ENCODE peak calls at places on chromosomes 6 and 20, in six cellular contexts. One of them, this sample, is unnamed.

GRCh38 chr20:49231461-49231860 is 12.2 kb downstream of the DDX27 start:
- DNase-seq in GM06990: no peak
- DNase-seq in AG10803: no peak
- DNase-seq in left lung: no peak
- DNase-seq in GM13976: no peak
- DNase-seq in lower lobe of right lung: no peak
- DNase-seq in this sample: no peak

GRCh38 chr6:71531841-71532240 is 243.2 kb downstream of the OGFRL1 start:
- DNase-seq in GM06990: no peak
- DNase-seq in AG10803: no peak
- DNase-seq in left lung: peak; percentile 35
- DNase-seq in GM13976: no peak
- DNase-seq in lower lobe of right lung: no peak
- DNase-seq in this sample: no peak

GRCh38 chr6:146701632-146702031 is 102.9 kb downstream of the ADGB start:
- DNase-seq in GM06990: no peak
- DNase-seq in AG10803: no peak
- DNase-seq in left lung: no peak
- DNase-seq in GM13976: no peak
- DNase-seq in lower lobe of right lung: no peak
- DNase-seq in this sample: no peak

GRCh38 chr20:22490287-22491187 is 93.8 kb downstream of the FOXA2 start:
- DNase-seq in GM06990: no peak
- DNase-seq in AG10803: no peak
- DNase-seq in left lung: peak; percentile 83
- DNase-seq in GM13976: no peak
- DNase-seq in lower lobe of right lung: peak; percentile 80
- DNase-seq in this sample: no peak

GRCh38 chr20:25042531-25043498 is 15.1 kb downstream of the ACSS1 start:
- DNase-seq in GM06990: peak; percentile 76
- DNase-seq in AG10803: no peak
- DNase-seq in left lung: peak; percentile 92
- DNase-seq in GM13976: peak; percentile 85
- DNase-seq in lower lobe of right lung: peak; percentile 89
- DNase-seq in this sample: no peak

GRCh38 chr6:88211446-88211845 is 45.3 kb upstream of the CNR1 start:
- DNase-seq in GM06990: no peak
- DNase-seq in AG10803: no peak
- DNase-seq in left lung: no peak
- DNase-seq in GM13976: no peak
- DNase-seq in lower lobe of right lung: no peak
- DNase-seq in this sample: no peak

GRCh38 chr6:136927313-136927712 is 5.2 kb downstream of the SLC35D3 start:
- DNase-seq in GM06990: no peak
- DNase-seq in AG10803: no peak
- DNase-seq in left lung: no peak
- DNase-seq in GM13976: peak; percentile 61
- DNase-seq in lower lobe of right lung: no peak
- DNase-seq in this sample: no peak

GRCh38 chr20:2312876-2313275 is 17.1 kb downstream of the TGM3 start:
- DNase-seq in GM06990: no peak
- DNase-seq in AG10803: peak; percentile 19
- DNase-seq in left lung: no peak
- DNase-seq in GM13976: no peak
- DNase-seq in lower lobe of right lung: no peak
- DNase-seq in this sample: no peak

GRCh38 chr6:139597781-139598368 is 223.4 kb upstream of the CITED2 start:
- DNase-seq in GM06990: no peak
- DNase-seq in AG10803: peak; percentile 99
- DNase-seq in left lung: no peak
- DNase-seq in GM13976: no peak
- DNase-seq in lower lobe of right lung: peak; percentile 58
- DNase-seq in this sample: no peak

GRCh38 chr20:19658137-19658536 is 99.9 kb upstream of the RIN2 start:
- DNase-seq in GM06990: peak; percentile 76
- DNase-seq in AG10803: no peak
- DNase-seq in left lung: no peak
- DNase-seq in GM13976: peak; percentile 37
- DNase-seq in lower lobe of right lung: peak; percentile 60
- DNase-seq in this sample: no peak

GRCh38 chr6:100229512-100229911 is 235.2 kb downstream of the SIM1 start:
- DNase-seq in GM06990: no peak
- DNase-seq in AG10803: no peak
- DNase-seq in left lung: no peak
- DNase-seq in GM13976: no peak
- DNase-seq in lower lobe of right lung: peak; percentile 41
- DNase-seq in this sample: no peak

GRCh38 chr6:45421700-45422540 is 44.2 kb upstream of the SUPT3H start:
- DNase-seq in GM06990: no peak
- DNase-seq in AG10803: peak; percentile 76
- DNase-seq in left lung: peak; percentile 91
- DNase-seq in GM13976: peak; percentile 54
- DNase-seq in lower lobe of right lung: peak; percentile 68
- DNase-seq in this sample: peak; percentile 71

GRCh38 chr6:88135578-88136114 is 30.5 kb downstream of the CNR1 start:
- DNase-seq in GM06990: peak; percentile 59
- DNase-seq in AG10803: no peak
- DNase-seq in left lung: no peak
- DNase-seq in GM13976: peak; percentile 47
- DNase-seq in lower lobe of right lung: no peak
- DNase-seq in this sample: no peak

GRCh38 chr6:90463874-90464273 is 123.0 kb downstream of the MAP3K7 start:
- DNase-seq in GM06990: no peak
- DNase-seq in AG10803: no peak
- DNase-seq in left lung: no peak
- DNase-seq in GM13976: no peak
- DNase-seq in lower lobe of right lung: no peak
- DNase-seq in this sample: no peak

GRCh38 chr6:37433657-37434271 is 743 bp downstream of the CMTR1 start:
- DNase-seq in GM06990: no peak
- DNase-seq in AG10803: no peak
- DNase-seq in left lung: no peak
- DNase-seq in GM13976: peak; percentile 71
- DNase-seq in lower lobe of right lung: no peak
- DNase-seq in this sample: no peak

GRCh38 chr6:156461647-156462046 is 315.5 kb upstream of the ARID1B start:
- DNase-seq in GM06990: no peak
- DNase-seq in AG10803: no peak
- DNase-seq in left lung: no peak
- DNase-seq in GM13976: no peak
- DNase-seq in lower lobe of right lung: no peak
- DNase-seq in this sample: no peak

GRCh38 chr20:35216541-35216940 is 9.9 kb upstream of the MMP24 start:
- DNase-seq in GM06990: no peak
- DNase-seq in AG10803: no peak
- DNase-seq in left lung: no peak
- DNase-seq in GM13976: no peak
- DNase-seq in lower lobe of right lung: no peak
- DNase-seq in this sample: no peak

GRCh38 chr20:23915844-23916243 is 36.3 kb upstream of the CST5 start:
- DNase-seq in GM06990: no peak
- DNase-seq in AG10803: no peak
- DNase-seq in left lung: no peak
- DNase-seq in GM13976: no peak
- DNase-seq in lower lobe of right lung: no peak
- DNase-seq in this sample: no peak

GRCh38 chr20:38805502-38805957 is at the start of gene PPP1R16B:
- DNase-seq in GM06990: peak; percentile 88
- DNase-seq in AG10803: no peak
- DNase-seq in left lung: peak; percentile 87
- DNase-seq in GM13976: peak; percentile 88
- DNase-seq in lower lobe of right lung: peak; percentile 59
- DNase-seq in this sample: peak; percentile 74

GRCh38 chr6:52243282-52243893 is 912 bp downstream of the IL17F start:
- DNase-seq in GM06990: no peak
- DNase-seq in AG10803: no peak
- DNase-seq in left lung: no peak
- DNase-seq in GM13976: no peak
- DNase-seq in lower lobe of right lung: no peak
- DNase-seq in this sample: no peak

GRCh38 chr20:62805711-62806382 is 1.2 kb downstream of the OGFR start:
- DNase-seq in GM06990: no peak
- DNase-seq in AG10803: no peak
- DNase-seq in left lung: peak; percentile 91
- DNase-seq in GM13976: no peak
- DNase-seq in lower lobe of right lung: peak; percentile 86
- DNase-seq in this sample: no peak

GRCh38 chr20:62804632-62805364 is at the start of gene OGFR:
- DNase-seq in GM06990: peak; percentile 81
- DNase-seq in AG10803: peak; percentile 41
- DNase-seq in left lung: peak; percentile 92
- DNase-seq in GM13976: peak; percentile 93
- DNase-seq in lower lobe of right lung: peak; percentile 77
- DNase-seq in this sample: no peak

GRCh38 chr20:62802026-62802712 is 2.5 kb upstream of the OGFR start:
- DNase-seq in GM06990: no peak
- DNase-seq in AG10803: no peak
- DNase-seq in left lung: no peak
- DNase-seq in GM13976: no peak
- DNase-seq in lower lobe of right lung: no peak
- DNase-seq in this sample: no peak

GRCh38 chr20:62805365-62805710 is 703 bp downstream of the OGFR start:
- DNase-seq in GM06990: no peak
- DNase-seq in AG10803: no peak
- DNase-seq in left lung: no peak
- DNase-seq in GM13976: peak; percentile 62
- DNase-seq in lower lobe of right lung: no peak
- DNase-seq in this sample: no peak

GRCh38 chr20:62804021-62804631 is 509 bp upstream of the OGFR start:
- DNase-seq in GM06990: no peak
- DNase-seq in AG10803: no peak
- DNase-seq in left lung: no peak
- DNase-seq in GM13976: no peak
- DNase-seq in lower lobe of right lung: no peak
- DNase-seq in this sample: no peak
- TF ChIP-seq CTCF in GM06990: peak; percentile 22
- TF ChIP-seq CTCF in AG10803: peak; percentile 10
- TF ChIP-seq CTCF in left lung: no peak
- TF ChIP-seq CTCF in GM13976: no peak
- TF ChIP-seq CTCF in lower lobe of right lung: no peak
- TF ChIP-seq CTCF in this sample: peak; percentile 19

GRCh38 chr20:50282592-50283241 is 92.1 kb downstream of the CEBPB start:
- DNase-seq in GM06990: no peak
- DNase-seq in AG10803: no peak
- DNase-seq in left lung: peak; percentile 83
- DNase-seq in GM13976: no peak
- DNase-seq in lower lobe of right lung: no peak
- DNase-seq in this sample: no peak
- TF ChIP-seq CTCF in GM06990: no peak
- TF ChIP-seq CTCF in AG10803: no peak
- TF ChIP-seq CTCF in left lung: no peak
- TF ChIP-seq CTCF in GM13976: no peak
- TF ChIP-seq CTCF in lower lobe of right lung: no peak
- TF ChIP-seq CTCF in this sample: no peak

GRCh38 chr6:84877515-84878210 is 113.3 kb upstream of the TBX18 start:
- DNase-seq in GM06990: no peak
- DNase-seq in AG10803: no peak
- DNase-seq in left lung: no peak
- DNase-seq in GM13976: no peak
- DNase-seq in lower lobe of right lung: no peak
- DNase-seq in this sample: no peak

DNA sequence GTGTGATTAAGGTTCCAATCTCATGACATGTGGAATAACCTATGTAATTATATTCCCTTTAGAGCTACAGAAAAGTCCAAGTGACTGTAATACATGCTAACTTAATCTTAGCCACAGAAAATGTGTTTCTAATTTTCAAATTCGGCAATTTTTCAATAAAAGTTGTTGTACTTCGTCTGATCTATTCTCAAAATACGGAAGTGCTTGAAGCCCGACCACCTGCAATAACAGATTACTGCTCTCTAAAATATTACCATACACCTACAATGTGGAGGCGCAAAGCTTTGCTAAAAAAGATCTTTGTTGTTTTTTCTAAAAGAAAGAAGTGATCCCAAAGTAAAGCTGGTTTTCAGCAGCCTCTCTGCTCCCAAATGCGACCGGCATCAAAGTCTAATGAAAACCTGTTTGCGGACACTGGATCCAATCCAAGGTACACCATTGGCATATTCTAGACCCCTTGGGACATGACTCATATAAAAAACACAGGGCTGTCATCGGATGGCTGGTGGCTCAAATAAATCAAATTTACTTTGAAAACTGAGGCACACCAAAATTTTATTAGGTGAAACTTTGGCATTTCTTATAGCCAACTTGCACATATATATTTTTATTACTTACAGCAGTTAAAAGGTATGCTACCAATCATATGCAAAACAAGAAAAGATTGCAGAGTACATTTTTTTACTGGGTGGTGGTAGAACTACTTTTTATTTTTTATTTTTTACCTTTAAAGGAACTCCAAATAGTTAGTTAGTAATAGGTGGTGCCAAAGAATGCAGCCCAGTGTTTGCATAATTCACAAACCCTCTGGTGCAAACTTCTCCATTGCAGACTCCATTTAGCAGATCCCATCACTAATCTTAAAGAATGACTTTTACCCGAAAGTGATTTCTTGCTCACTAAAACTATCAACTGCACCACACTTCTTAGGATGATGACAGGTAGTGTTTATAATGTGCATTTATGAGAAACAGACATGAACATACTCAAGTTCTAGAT is 118.7 kb upstream of the TBX18 start:
- DNase-seq in GM06990: no peak
- DNase-seq in AG10803: no peak
- DNase-seq in left lung: no peak
- DNase-seq in GM13976: no peak
- DNase-seq in lower lobe of right lung: no peak
- DNase-seq in this sample: no peak
- TF ChIP-seq CTCF in GM06990: no peak
- TF ChIP-seq CTCF in AG10803: no peak
- TF ChIP-seq CTCF in left lung: no peak
- TF ChIP-seq CTCF in GM13976: no peak
- TF ChIP-seq CTCF in lower lobe of right lung: no peak
- TF ChIP-seq CTCF in this sample: no peak

DNA sequence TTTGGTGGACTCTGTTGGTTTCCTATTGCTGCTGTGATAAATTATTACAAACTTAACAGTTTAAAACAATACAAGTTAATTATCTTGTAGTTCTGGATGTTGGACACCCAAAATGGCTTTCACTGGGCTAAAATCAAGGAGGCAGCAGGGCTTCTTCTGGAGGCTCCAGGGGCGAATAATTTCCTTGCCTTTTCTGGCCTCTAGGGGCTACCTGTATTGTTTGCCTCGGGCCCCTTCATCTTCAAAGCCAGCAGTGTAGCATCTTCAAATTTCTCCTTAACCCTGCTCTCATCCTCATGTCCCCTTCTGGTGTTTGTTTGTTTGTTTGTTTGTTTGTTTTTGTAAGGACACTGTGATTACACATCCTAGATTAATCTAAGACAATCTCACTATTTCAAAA is 60.5 kb upstream of the ANKEF1 start:
- DNase-seq in GM06990: no peak
- DNase-seq in AG10803: no peak
- DNase-seq in left lung: no peak
- DNase-seq in GM13976: no peak
- DNase-seq in lower lobe of right lung: no peak
- DNase-seq in this sample: no peak
- TF ChIP-seq CTCF in GM06990: peak; percentile 35
- TF ChIP-seq CTCF in AG10803: peak; percentile 10
- TF ChIP-seq CTCF in left lung: no peak
- TF ChIP-seq CTCF in GM13976: no peak
- TF ChIP-seq CTCF in lower lobe of right lung: no peak
- TF ChIP-seq CTCF in this sample: peak; percentile 55

This sample was measured in type B pancreatic cell.